ENCODE peak calls at places on chromosomes 11 and 22, in five cellular contexts. One of them, this sample, is unnamed. For H3K27me3, the result is how much of the 10 kb centered on the place peaks cover.

GRCh38 chr11:28965824-28966223 is 857.6 kb downstream of the METTL15 start:
- DNase-seq in ovary: no peak
- DNase-seq in endothelial cell of umbilical vein: no peak
- DNase-seq in testis: no peak
- DNase-seq in GM23338: no peak
- DNase-seq in this sample: no peak

GRCh38 chr11:70517996-70518907 is 119.9 kb downstream of the CTTN start:
- DNase-seq in testis: no peak
- DNase-seq in endothelial cell of umbilical vein: no peak
- DNase-seq in GM23338: peak
- DNase-seq in ovary: no peak
- DNase-seq in this sample: no peak

GRCh38 chr22:50399751-50400331 is 56.7 kb downstream of the PPP6R2 start:
- DNase-seq in testis: peak
- DNase-seq in GM23338: peak
- DNase-seq in ovary: no peak
- DNase-seq in endothelial cell of umbilical vein: no peak
- DNase-seq in this sample: peak

GRCh38 chr22:39545310-39546063 is 12.9 kb upstream of the RPS19BP1 start:
- DNase-seq in testis: peak
- DNase-seq in GM23338: peak
- DNase-seq in endothelial cell of umbilical vein: peak
- DNase-seq in ovary: peak
- DNase-seq in this sample: peak

GRCh38 chr11:133911169-133911568 is 45.6 kb downstream of the IGSF9B start:
- DNase-seq in testis: no peak
- DNase-seq in ovary: no peak
- DNase-seq in endothelial cell of umbilical vein: no peak
- DNase-seq in GM23338: no peak
- DNase-seq in this sample: peak

GRCh38 chr11:134514354-134514951 is 102.4 kb upstream of the B3GAT1 start:
- DNase-seq in ovary: no peak
- DNase-seq in endothelial cell of umbilical vein: no peak
- DNase-seq in GM23338: no peak
- DNase-seq in testis: peak
- DNase-seq in this sample: no peak

GRCh38 chr11:48078661-48079060 is 98.3 kb downstream of the PTPRJ start:
- DNase-seq in testis: no peak
- DNase-seq in ovary: no peak
- DNase-seq in GM23338: no peak
- DNase-seq in endothelial cell of umbilical vein: no peak
- DNase-seq in this sample: no peak

GRCh38 chr11:110425751-110426545 is 3.8 kb upstream of the FDX1 start:
- DNase-seq in endothelial cell of umbilical vein: no peak
- DNase-seq in GM23338: no peak
- DNase-seq in ovary: no peak
- DNase-seq in testis: no peak
- DNase-seq in this sample: no peak

GRCh38 chr11:117502285-117502856 is 174.7 kb downstream of the CEP164 start:
- DNase-seq in ovary: no peak
- DNase-seq in testis: no peak
- DNase-seq in endothelial cell of umbilical vein: no peak
- DNase-seq in GM23338: peak
- DNase-seq in this sample: peak

GRCh38 chr11:117505285-117505970 is 177.8 kb downstream of the CEP164 start:
- DNase-seq in testis: no peak
- DNase-seq in ovary: no peak
- DNase-seq in endothelial cell of umbilical vein: no peak
- DNase-seq in GM23338: no peak
- DNase-seq in this sample: no peak

GRCh38 chr11:117498791-117499190 is 171.1 kb downstream of the CEP164 start:
- DNase-seq in ovary: no peak
- DNase-seq in testis: no peak
- DNase-seq in GM23338: no peak
- DNase-seq in endothelial cell of umbilical vein: no peak
- DNase-seq in this sample: no peak

GRCh38 chr11:117497206-117497951 is 169.7 kb downstream of the CEP164 start:
- DNase-seq in endothelial cell of umbilical vein: no peak
- DNase-seq in testis: no peak
- DNase-seq in GM23338: no peak
- DNase-seq in ovary: no peak
- DNase-seq in this sample: no peak

DNA sequence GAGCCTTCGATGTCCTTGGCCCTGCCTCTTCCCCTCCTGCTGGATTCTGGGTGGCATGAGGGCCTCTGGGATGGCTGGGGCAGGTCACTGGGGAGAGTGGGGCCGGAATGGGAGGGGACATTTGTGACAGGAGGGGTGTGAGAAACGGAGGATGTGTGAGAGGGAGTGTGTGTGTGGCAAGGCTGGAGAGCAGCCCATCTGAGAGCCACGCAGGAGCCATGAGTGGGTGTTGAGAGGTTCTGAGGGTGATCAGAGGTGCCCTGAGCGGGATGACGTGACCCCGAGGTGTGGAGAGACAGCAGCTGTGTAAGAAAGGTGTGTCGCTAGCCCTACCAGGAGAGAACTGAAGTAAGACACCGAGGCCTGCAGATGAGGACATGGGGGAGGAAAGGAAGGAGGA is 173.8 kb downstream of the CEP164 start:
- DNase-seq in ovary: no peak
- DNase-seq in endothelial cell of umbilical vein: no peak
- DNase-seq in GM23338: no peak
- DNase-seq in testis: no peak
- DNase-seq in this sample: no peak
- H3K27me3 ChIP-seq in ovary: under half
- H3K27me3 ChIP-seq in endothelial cell of umbilical vein: under half
- H3K27me3 ChIP-seq in GM23338: under half
- H3K27me3 ChIP-seq in testis: under half
- H3K27me3 ChIP-seq in this sample: under half

GRCh38 chr22:22418957-22419356 is 89.6 kb downstream of the ZNF280B start:
- DNase-seq in GM23338: no peak
- DNase-seq in testis: no peak
- DNase-seq in endothelial cell of umbilical vein: no peak
- DNase-seq in ovary: no peak
- DNase-seq in this sample: no peak
- H3K27me3 ChIP-seq in GM23338: half or more
- H3K27me3 ChIP-seq in testis: under half
- H3K27me3 ChIP-seq in endothelial cell of umbilical vein: under half
- H3K27me3 ChIP-seq in ovary: under half
- H3K27me3 ChIP-seq in this sample: half or more

GRCh38 chr11:122850076-122850631 is 11.9 kb downstream of the CRTAM start:
- DNase-seq in GM23338: peak
- DNase-seq in ovary: no peak
- DNase-seq in endothelial cell of umbilical vein: no peak
- DNase-seq in testis: no peak
- DNase-seq in this sample: no peak

GRCh38 chr11:122853261-122853660 is 15.0 kb downstream of the CRTAM start:
- DNase-seq in ovary: no peak
- DNase-seq in GM23338: no peak
- DNase-seq in testis: no peak
- DNase-seq in endothelial cell of umbilical vein: no peak
- DNase-seq in this sample: no peak

GRCh38 chr11:122851366-122852011 is 13.2 kb downstream of the CRTAM start:
- DNase-seq in testis: no peak
- DNase-seq in GM23338: no peak
- DNase-seq in ovary: no peak
- DNase-seq in endothelial cell of umbilical vein: no peak
- DNase-seq in this sample: no peak

GRCh38 chr11:122853971-122854446 is 15.7 kb downstream of the CRTAM start:
- DNase-seq in endothelial cell of umbilical vein: peak
- DNase-seq in GM23338: peak
- DNase-seq in testis: peak
- DNase-seq in ovary: peak
- DNase-seq in this sample: peak

GRCh38 chr11:122852071-122852831 is 14.0 kb downstream of the CRTAM start:
- DNase-seq in GM23338: no peak
- DNase-seq in ovary: no peak
- DNase-seq in endothelial cell of umbilical vein: no peak
- DNase-seq in testis: no peak
- DNase-seq in this sample: no peak
- H3K27me3 ChIP-seq in GM23338: under half
- H3K27me3 ChIP-seq in ovary: under half
- H3K27me3 ChIP-seq in endothelial cell of umbilical vein: under half
- H3K27me3 ChIP-seq in testis: under half
- H3K27me3 ChIP-seq in this sample: under half

GRCh38 chr11:2134022-2135010 is 4.9 kb downstream of the IGF2 start:
- DNase-seq in endothelial cell of umbilical vein: no peak
- DNase-seq in testis: no peak
- DNase-seq in GM23338: no peak
- DNase-seq in ovary: no peak
- DNase-seq in this sample: no peak
- H3K27me3 ChIP-seq in endothelial cell of umbilical vein: under half
- H3K27me3 ChIP-seq in testis: under half
- H3K27me3 ChIP-seq in GM23338: under half
- H3K27me3 ChIP-seq in ovary: under half
- H3K27me3 ChIP-seq in this sample: under half

GRCh38 chr22:40749006-40749405 is 69.7 kb downstream of the MCHR1 start:
- DNase-seq in endothelial cell of umbilical vein: no peak
- DNase-seq in testis: no peak
- DNase-seq in GM23338: no peak
- DNase-seq in ovary: no peak
- DNase-seq in this sample: no peak
- H3K27me3 ChIP-seq in endothelial cell of umbilical vein: under half
- H3K27me3 ChIP-seq in testis: under half
- H3K27me3 ChIP-seq in GM23338: under half
- H3K27me3 ChIP-seq in ovary: under half
- H3K27me3 ChIP-seq in this sample: under half

This sample was measured in H7.